ENCODE peak calls at places on chromosome 21, in five cellular contexts. V is NB4, G is fibroblast of mammary gland, S is upper lobe of right lung, M is BJ. B is an unnamed sample.

GRCh38 chr21:40324389-40324788 is 457.2 kb downstream of the PCP4 start:
- DNase-seq in G (no peak), M (no peak), S (no peak), V (no peak), B (no peak)

GRCh38 chr21:42149656-42150457 is 69.1 kb upstream of the ABCG1 start:
- DNase-seq in M (no peak), V (no peak), S (peak; percentile 51), G (no peak), B (no peak)

GRCh38 chr21:26194326-26194725 is 23.8 kb upstream of the APP start:
- DNase-seq in V (no peak), G (no peak), S (no peak), M (peak; percentile 62), B (no peak)

GRCh38 chr21:38811257-38811656 is 5.5 kb downstream of the ETS2 start:
- DNase-seq in M (peak; percentile 80), G (peak; percentile 99), S (no peak), V (no peak), B (peak; percentile 93)

GRCh38 chr21:45528981-45529784 is 13.1 kb downstream of the SLC19A1 start:
- DNase-seq in M (no peak), V (no peak), S (peak; percentile 68), G (no peak), B (no peak)

GRCh38 chr21:37868896-37869295 is 47.4 kb downstream of the KCNJ6 start:
- DNase-seq in M (no peak), G (peak; percentile 59), S (no peak), V (no peak), B (no peak)

GRCh38 chr21:14684071-14684470 is 138.0 kb upstream of the SAMSN1 start:
- DNase-seq in V (peak; percentile 31), G (no peak), S (no peak), M (no peak), B (no peak)

GRCh38 chr21:44919111-44919912 is 1.4 kb downstream of the ITGB2 start:
- DNase-seq in S (peak; percentile 86), V (peak; percentile 94), M (no peak), G (no peak), B (no peak)

GRCh38 chr21:45531393-45532215 is 10.6 kb downstream of the SLC19A1 start:
- DNase-seq in V (no peak), M (no peak), G (no peak), S (peak; percentile 61), B (no peak)

GRCh38 chr21:42159560-42160110 is 59.3 kb upstream of the ABCG1 start:
- DNase-seq in S (peak; percentile 47), M (no peak), V (no peak), G (no peak), B (no peak)

GRCh38 chr21:20729376-20729775 is 268.8 kb upstream of the NCAM2 start:
- DNase-seq in G (peak; percentile 50), V (no peak), S (no peak), M (no peak), B (peak; percentile 34)

GRCh38 chr21:41774467-41775151 is 7.8 kb upstream of the RIPK4 start:
- DNase-seq in G (no peak), M (no peak), S (no peak), V (no peak), B (no peak)

GRCh38 chr21:46409641-46410406 is 48.9 kb upstream of the DIP2A start:
- DNase-seq in M (no peak), S (no peak), V (no peak), G (no peak), B (no peak)

GRCh38 chr21:16408280-16408669 is 678.5 kb downstream of the USP25 start:
- DNase-seq in M (no peak), S (no peak), V (no peak), G (no peak), B (peak; percentile 16)

GRCh38 chr21:45074048-45074817 is at the start of gene ADARB1:
- DNase-seq in M (no peak), V (peak; percentile 70), G (peak; percentile 39), S (peak; percentile 83), B (peak; percentile 44)

GRCh38 chr21:25298512-25299491 is 308.5 kb downstream of the MRPL39 start:
- DNase-seq in S (no peak), V (peak; percentile 2), G (peak; percentile 14), M (no peak), B (peak; percentile 10)

GRCh38 chr21:46077674-46078101 is 20.2 kb upstream of the COL6A2 start:
- DNase-seq in M (no peak), S (peak; percentile 51), G (no peak), V (no peak), B (no peak)

GRCh38 chr21:37866027-37866426 is 50.2 kb downstream of the KCNJ6 start:
- DNase-seq in G (no peak), M (no peak), V (peak; percentile 86), S (no peak), B (no peak)

GRCh38 chr21:25557170-25557569 is 50.1 kb downstream of the MRPL39 start:
- DNase-seq in V (peak; percentile 3), S (no peak), G (peak; percentile 44), M (no peak), B (peak; percentile 12)

GRCh38 chr21:28937737-28938136 is 54.9 kb downstream of the LTN1 start:
- DNase-seq in G (no peak), S (no peak), M (no peak), V (no peak), B (no peak)

GRCh38 chr21:14388282-14388681 is 5.3 kb upstream of the HSPA13 start:
- DNase-seq in G (no peak), M (no peak), V (no peak), S (no peak), B (no peak)

GRCh38 chr21:26448751-26449150 is 124.3 kb downstream of the CYYR1 start:
- DNase-seq in V (no peak), S (no peak), M (no peak), G (peak; percentile 67), B (no peak)

GRCh38 chr21:38678827-38679226 is 126.9 kb upstream of the ETS2 start:
- DNase-seq in M (no peak), V (no peak), S (no peak), G (no peak), B (no peak)

GRCh38 chr21:46161180-46161799 is 5.9 kb upstream of the FTCD start:
- DNase-seq in V (no peak), S (no peak), M (no peak), G (no peak), B (no peak)

GRCh38 chr21:46052703-46053651 is 44.9 kb upstream of the COL6A2 start:
- DNase-seq in M (peak; percentile 83), V (peak; percentile 13), S (no peak), G (peak; percentile 98), B (peak; percentile 85)

GRCh38 chr21:38843806-38844479 is 38.2 kb downstream of the ETS2 start:
- DNase-seq in V (no peak), S (no peak), G (peak; percentile 53), M (no peak), B (peak; percentile 65)

GRCh38 chr21:45050361-45050785 is 24.0 kb upstream of the ADARB1 start:
- DNase-seq in S (no peak), V (no peak), M (no peak), G (no peak), B (no peak)

GRCh38 chr21:46159841-46160562 is 4.6 kb upstream of the FTCD start:
- DNase-seq in S (no peak), G (no peak), V (no peak), M (no peak), B (no peak)

GRCh38 chr21:41107602-41108001 is 60.4 kb upstream of the BACE2 start:
- DNase-seq in M (no peak), S (no peak), G (no peak), V (no peak), B (no peak)

GRCh38 chr21:33070921-33071877 is 1.3 kb downstream of the OLIG1 start:
- DNase-seq in G (no peak), V (peak; percentile 73), S (no peak), M (no peak), B (peak; percentile 15)

GRCh38 chr21:33069243-33069642 is 698 bp upstream of the OLIG1 start:
- DNase-seq in S (no peak), V (no peak), G (no peak), M (no peak), B (no peak)

GRCh38 chr21:33071878-33072306 is 2.0 kb downstream of the OLIG1 start:
- DNase-seq in G (peak; percentile 8), S (no peak), V (peak; percentile 68), M (no peak), B (peak; percentile 18)

GRCh38 chr21:33069645-33069993 is 322 bp upstream of the OLIG1 start:
- DNase-seq in S (no peak), G (no peak), M (no peak), V (no peak), B (no peak)

DNA sequence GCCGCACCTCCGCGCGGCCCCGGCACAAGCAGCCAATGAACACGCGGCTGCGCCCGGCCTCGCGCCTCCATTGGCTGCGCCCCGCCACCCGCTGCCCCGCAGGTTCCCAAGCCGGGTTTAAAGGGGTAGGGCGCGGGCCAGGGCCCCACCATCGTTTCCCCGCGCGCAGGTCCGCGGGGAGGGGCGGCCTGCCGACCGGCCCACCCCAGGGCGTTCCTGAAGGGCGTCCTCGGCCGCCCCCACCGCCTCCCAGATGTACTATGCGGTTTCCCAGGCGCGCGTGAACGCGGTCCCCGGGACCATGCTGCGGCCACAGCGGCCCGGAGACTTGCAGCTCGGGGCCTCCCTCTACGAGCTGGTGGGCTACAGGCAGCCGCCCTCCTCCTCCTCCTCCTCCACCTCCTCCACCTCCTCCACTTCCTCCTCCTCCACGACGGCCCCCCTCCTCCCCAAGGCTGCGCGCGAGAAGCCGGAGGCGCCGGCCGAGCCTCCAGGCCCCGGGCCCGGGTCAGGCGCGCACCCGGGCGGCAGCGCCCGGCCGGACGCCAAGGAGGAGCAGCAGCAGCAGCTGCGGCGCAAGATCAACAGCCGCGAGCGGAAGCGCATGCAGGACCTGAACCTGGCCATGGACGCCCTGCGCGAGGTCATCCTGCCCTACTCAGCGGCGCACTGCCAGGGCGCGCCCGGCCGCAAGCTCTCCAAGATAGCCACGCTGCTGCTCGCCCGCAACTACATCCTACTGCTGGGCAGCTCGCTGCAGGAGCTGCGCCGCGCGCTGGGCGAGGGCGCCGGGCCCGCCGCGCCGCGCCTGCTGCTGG is at the start of gene OLIG1:
- DNase-seq in G (peak; percentile 8), M (no peak), S (peak; percentile 81), V (peak; percentile 95), B (peak; percentile 18)
- H3K4me3 ChIP-seq in G (no peak within 1 kb of the TSS), M (no peak within 1 kb of the TSS), S (peak within 1 kb of the TSS; percentile 41), V (peak within 1 kb of the TSS; percentile 94), B (no peak within 1 kb of the TSS)

GRCh38 chr21:31537872-31538576 is 121.5 kb upstream of the SOD1 start:
- DNase-seq in G (no peak), V (peak; percentile 19), M (no peak), S (no peak), B (no peak)
- TF ChIP-seq CTCF in G (no peak), V (peak; percentile 30), M (no peak), S (no peak), B (peak; percentile 21)

DNA sequence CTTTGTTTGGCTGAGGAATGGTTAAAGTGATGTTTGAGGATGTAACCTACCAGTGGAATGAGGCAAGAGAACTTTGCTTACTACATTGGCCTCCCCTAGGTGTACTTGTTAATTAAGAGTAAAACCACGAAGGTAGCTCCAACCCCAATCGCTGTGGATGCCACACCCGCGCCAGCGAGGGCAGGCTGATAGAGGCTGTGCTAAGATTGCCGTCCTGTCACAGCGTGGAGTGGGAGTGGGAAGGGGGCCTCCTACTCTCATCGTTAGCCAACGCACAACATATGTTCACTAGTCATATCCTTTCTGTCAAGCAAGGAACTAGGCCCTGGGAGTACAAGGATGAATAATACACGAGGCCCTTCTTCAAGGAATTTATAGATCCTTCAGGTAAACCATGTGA is 99.6 kb downstream of the RUNX1 start:
- DNase-seq in V (no peak), M (no peak), S (no peak), G (no peak), B (no peak)
- H3K4me3 ChIP-seq in V (no peak overlapping the region), M (no peak overlapping the region), S (no peak overlapping the region), G (no peak overlapping the region), B (no peak overlapping the region)

GRCh38 chr21:43640437-43640836 is 18.9 kb downstream of the HSF2BP start:
- DNase-seq in V (no peak), S (no peak), M (no peak), G (no peak), B (no peak)
- TF ChIP-seq CTCF in V (no peak), S (no peak), M (no peak), G (no peak), B (no peak)

GRCh38 chr21:36236052-36236730 is 79.6 kb downstream of the DOP1B start:
- DNase-seq in S (no peak), M (no peak), V (no peak), G (no peak), B (no peak)
- H3K4me3 ChIP-seq in S (no peak overlapping the region), M (no peak overlapping the region), V (no peak overlapping the region), G (no peak overlapping the region), B (no peak overlapping the region)